ENCODE peak calls at places on chromosomes 5 and 9, in six cellular contexts. K is substantia nigra, C is globus pallidus, P is RWPE1, T is ovary, R is Kasumi-1. S is an unnamed sample.
A peak's percentile ranks its signal among the peaks of the same experiment; 100 is the strongest.

GRCh38 chr5:79236970-79237734 is 1.2 kb downstream of the JMY start:
- DNase-seq in K (peak; percentile 27), C (peak; percentile 23), P (peak; percentile 63), T (peak; percentile 54), R (peak; percentile 68), S (peak; percentile 58)

GRCh38 chr5:103598997-103599556 is 36.5 kb upstream of the NUDT12 start:
- DNase-seq in K (no peak), C (no peak), P (no peak), T (no peak), R (no peak), S (no peak)

GRCh38 chr5:79924936-79925893 is 65.8 kb downstream of the MTX3 start:
- DNase-seq in K (no peak), C (no peak), P (no peak), T (no peak), R (peak; percentile 28), S (no peak)

GRCh38 chr5:1473746-1474145 is 28.5 kb upstream of the SLC6A3 start:
- DNase-seq in K (no peak), C (no peak), P (no peak), T (no peak), R (no peak), S (no peak)

GRCh38 chr9:21983509-21983908 is 10.7 kb downstream of the CDKN2A start:
- DNase-seq in K (no peak), C (no peak), P (no peak), T (no peak), R (no peak), S (no peak)

GRCh38 chr9:136021171-136021890 is 60.2 kb upstream of the UBAC1 start:
- DNase-seq in K (no peak), C (no peak), P (no peak), T (no peak), R (no peak), S (peak; percentile 36)

GRCh38 chr5:126753227-126753626 is 23.7 kb upstream of the LMNB1 start:
- DNase-seq in K (no peak), C (no peak), P (no peak), T (no peak), R (no peak), S (no peak)

GRCh38 chr5:1396029-1396816 is 49.0 kb downstream of the SLC6A3 start:
- DNase-seq in K (no peak), C (no peak), P (no peak), T (no peak), R (no peak), S (no peak)

GRCh38 chr9:119252671-119253299 is 116.5 kb downstream of the BRINP1 start:
- DNase-seq in K (no peak), C (no peak), P (no peak), T (no peak), R (no peak), S (peak; percentile 37)

GRCh38 chr5:108259306-108259705 is 122.6 kb downstream of the FBXL17 start:
- DNase-seq in K (no peak), C (no peak), P (no peak), T (no peak), R (no peak), S (no peak)

GRCh38 chr9:124242331-124243194 is 15.2 kb upstream of the NEK6 start:
- DNase-seq in K (no peak), C (no peak), P (no peak), T (peak; percentile 25), R (peak; percentile 96), S (no peak)

GRCh38 chr9:30235564-30235963 is 2148.9 kb upstream of the ACO1 start:
- DNase-seq in K (no peak), C (no peak), P (no peak), T (no peak), R (no peak), S (no peak)

GRCh38 chr5:380701-381309 is 59.3 kb downstream of the AHRR start:
- DNase-seq in K (no peak), C (no peak), P (no peak), T (no peak), R (no peak), S (no peak)

GRCh38 chr9:129333961-129334743 is 156.1 kb upstream of the IER5L start:
- DNase-seq in K (peak; percentile 79), C (peak; percentile 67), P (peak; percentile 99), T (peak; percentile 94), R (peak; percentile 92), S (peak; percentile 73)

GRCh38 chr5:178832618-178833201 is 27.0 kb upstream of the ZNF354B start:
- DNase-seq in K (no peak), C (no peak), P (no peak), T (no peak), R (no peak), S (no peak)

GRCh38 chr9:94826644-94827410 is 100.3 kb downstream of the AOPEP start:
- DNase-seq in K (no peak), C (no peak), P (no peak), T (no peak), R (no peak), S (no peak)

GRCh38 chr5:58255970-58256369 is 203.9 kb downstream of the PLK2 start:
- DNase-seq in K (no peak), C (no peak), P (no peak), T (no peak), R (no peak), S (no peak)

GRCh38 chr9:96450613-96451544 is 910 bp downstream of the HABP4 start:
- DNase-seq in K (peak; percentile 11), C (peak; percentile 28), P (peak; percentile 63), T (peak; percentile 18), R (no peak), S (peak; percentile 62)

GRCh38 chr9:4939118-4939561 is 45.9 kb upstream of the JAK2 start:
- DNase-seq in K (no peak), C (peak; percentile 59), P (no peak), T (no peak), R (peak; percentile 72), S (no peak)

GRCh38 chr9:95515272-95516113 is 1.3 kb downstream of the PTCH1 start:
- DNase-seq in K (peak; percentile 30), C (no peak), P (no peak), T (no peak), R (no peak), S (peak; percentile 51)

GRCh38 chr9:34653610-34654072 is 1.7 kb downstream of the IL11RA start:
- DNase-seq in K (no peak), C (no peak), P (no peak), T (peak; percentile 81), R (no peak), S (no peak)

GRCh38 chr5:80240368-80240986 is 15.4 kb downstream of the SERINC5 start:
- DNase-seq in K (no peak), C (no peak), P (no peak), T (no peak), R (peak; percentile 31), S (no peak)

GRCh38 chr5:11822598-11822997 is 81.6 kb downstream of the CTNND2 start:
- DNase-seq in K (no peak), C (no peak), P (no peak), T (no peak), R (no peak), S (no peak)

GRCh38 chr9:68999393-69000105 is 14.4 kb downstream of the PRKACG start:
- DNase-seq in K (peak; percentile 43), C (peak; percentile 72), P (peak; percentile 76), T (peak; percentile 27), R (peak; percentile 95), S (peak; percentile 90)

GRCh38 chr9:79764377-79764776 is 192.6 kb downstream of the TLE4 start:
- DNase-seq in K (no peak), C (no peak), P (peak; percentile 83), T (peak; percentile 47), R (no peak), S (peak; percentile 62)

GRCh38 chr5:66987949-66988838 is 208.4 kb downstream of the CD180 start:
- DNase-seq in K (no peak), C (no peak), P (peak; percentile 64), T (no peak), R (peak; percentile 88), S (peak; percentile 15)